ENCODE peak calls at places on chromosomes 11 and 22, in ten cellular contexts. One of them, this sample, is unnamed. For H3K4me1, the result is how much of the 10 kb centered on the place peaks cover.

GRCh38 chr11:7677801-7678201 is 4.5 kb upstream of the CYB5R2 start:
- DNase-seq in astrocyte: no peak
- DNase-seq in DND-41: no peak
- DNase-seq in GM23248: peak
- DNase-seq in colonic mucosa: no peak
- DNase-seq in mammary epithelial cell: no peak
- DNase-seq in fibroblast of lung: no peak
- DNase-seq in IMR-90: peak
- DNase-seq in SK-N-SH: no peak
- DNase-seq in GM12878: no peak
- DNase-seq in this sample: no peak

GRCh38 chr22:33918676-33919590 is 1.3 kb downstream of the LARGE1 start:
- DNase-seq in astrocyte: peak
- DNase-seq in DND-41: no peak
- DNase-seq in GM23248: peak
- DNase-seq in colonic mucosa: no peak
- DNase-seq in mammary epithelial cell: no peak
- DNase-seq in fibroblast of lung: peak
- DNase-seq in IMR-90: peak
- DNase-seq in SK-N-SH: no peak
- DNase-seq in GM12878: no peak
- DNase-seq in this sample: no peak

GRCh38 chr11:44658451-44658850 is 68.3 kb upstream of the TSPAN18 start:
- DNase-seq in astrocyte: no peak
- DNase-seq in DND-41: no peak
- DNase-seq in GM23248: peak
- DNase-seq in colonic mucosa: no peak
- DNase-seq in mammary epithelial cell: no peak
- DNase-seq in fibroblast of lung: no peak
- DNase-seq in IMR-90: peak
- DNase-seq in SK-N-SH: peak
- DNase-seq in GM12878: no peak
- DNase-seq in this sample: peak

GRCh38 chr11:19676508-19677379 is 35.9 kb upstream of the NAV2 start:
- DNase-seq in astrocyte: no peak
- DNase-seq in DND-41: no peak
- DNase-seq in GM23248: no peak
- DNase-seq in colonic mucosa: no peak
- DNase-seq in mammary epithelial cell: no peak
- DNase-seq in fibroblast of lung: no peak
- DNase-seq in IMR-90: no peak
- DNase-seq in SK-N-SH: no peak
- DNase-seq in GM12878: no peak
- DNase-seq in this sample: no peak

GRCh38 chr11:10478066-10478465 is 23.0 kb downstream of the AMPD3 start:
- DNase-seq in astrocyte: peak
- DNase-seq in DND-41: no peak
- DNase-seq in GM23248: no peak
- DNase-seq in colonic mucosa: no peak
- DNase-seq in mammary epithelial cell: no peak
- DNase-seq in fibroblast of lung: peak
- DNase-seq in IMR-90: no peak
- DNase-seq in SK-N-SH: no peak
- DNase-seq in GM12878: no peak
- DNase-seq in this sample: no peak

GRCh38 chr22:29477919-29478318 is 2.1 kb upstream of the NEFH start:
- DNase-seq in astrocyte: no peak
- DNase-seq in DND-41: peak
- DNase-seq in GM23248: no peak
- DNase-seq in colonic mucosa: no peak
- DNase-seq in mammary epithelial cell: no peak
- DNase-seq in fibroblast of lung: no peak
- DNase-seq in IMR-90: no peak
- DNase-seq in SK-N-SH: peak
- DNase-seq in GM12878: no peak
- DNase-seq in this sample: peak

GRCh38 chr11:11849127-11849746 is 7.5 kb downstream of the USP47 start:
- DNase-seq in astrocyte: peak
- DNase-seq in DND-41: peak
- DNase-seq in GM23248: peak
- DNase-seq in colonic mucosa: peak
- DNase-seq in mammary epithelial cell: peak
- DNase-seq in fibroblast of lung: peak
- DNase-seq in IMR-90: peak
- DNase-seq in SK-N-SH: peak
- DNase-seq in GM12878: peak
- DNase-seq in this sample: peak

GRCh38 chr11:59680287-59681154 is 11.7 kb upstream of the PATL1 start:
- DNase-seq in astrocyte: peak
- DNase-seq in DND-41: peak
- DNase-seq in GM23248: peak
- DNase-seq in colonic mucosa: peak
- DNase-seq in mammary epithelial cell: peak
- DNase-seq in fibroblast of lung: peak
- DNase-seq in IMR-90: peak
- DNase-seq in SK-N-SH: peak
- DNase-seq in GM12878: peak
- DNase-seq in this sample: peak

GRCh38 chr11:90757851-90758494 is 535.1 kb upstream of the CHORDC1 start:
- DNase-seq in astrocyte: no peak
- DNase-seq in DND-41: no peak
- DNase-seq in GM23248: no peak
- DNase-seq in colonic mucosa: no peak
- DNase-seq in mammary epithelial cell: no peak
- DNase-seq in fibroblast of lung: no peak
- DNase-seq in IMR-90: no peak
- DNase-seq in SK-N-SH: no peak
- DNase-seq in GM12878: no peak
- DNase-seq in this sample: no peak

GRCh38 chr11:115848080-115848479 is 343.9 kb upstream of the CADM1 start:
- DNase-seq in astrocyte: no peak
- DNase-seq in DND-41: no peak
- DNase-seq in GM23248: no peak
- DNase-seq in colonic mucosa: no peak
- DNase-seq in mammary epithelial cell: no peak
- DNase-seq in fibroblast of lung: no peak
- DNase-seq in IMR-90: no peak
- DNase-seq in SK-N-SH: no peak
- DNase-seq in GM12878: no peak
- DNase-seq in this sample: peak

GRCh38 chr22:17368144-17368726 is 1.0 kb upstream of the CECR2 start:
- DNase-seq in astrocyte: no peak
- DNase-seq in DND-41: no peak
- DNase-seq in GM23248: peak
- DNase-seq in colonic mucosa: no peak
- DNase-seq in mammary epithelial cell: no peak
- DNase-seq in fibroblast of lung: no peak
- DNase-seq in IMR-90: no peak
- DNase-seq in SK-N-SH: peak
- DNase-seq in GM12878: no peak
- DNase-seq in this sample: no peak

GRCh38 chr11:65435330-65435931 is 12.8 kb downstream of the NEAT1 start:
- DNase-seq in astrocyte: no peak
- DNase-seq in DND-41: no peak
- DNase-seq in GM23248: peak
- DNase-seq in colonic mucosa: no peak
- DNase-seq in mammary epithelial cell: no peak
- DNase-seq in fibroblast of lung: no peak
- DNase-seq in IMR-90: peak
- DNase-seq in SK-N-SH: no peak
- DNase-seq in GM12878: no peak
- DNase-seq in this sample: no peak

GRCh38 chr11:59669611-59670009 is 773 bp upstream of the PATL1 start:
- DNase-seq in astrocyte: peak
- DNase-seq in DND-41: no peak
- DNase-seq in GM23248: peak
- DNase-seq in colonic mucosa: peak
- DNase-seq in mammary epithelial cell: peak
- DNase-seq in fibroblast of lung: peak
- DNase-seq in IMR-90: peak
- DNase-seq in SK-N-SH: no peak
- DNase-seq in GM12878: no peak
- DNase-seq in this sample: no peak

GRCh38 chr11:613369-613968 is 2.3 kb downstream of the IRF7 start:
- DNase-seq in astrocyte: no peak
- DNase-seq in DND-41: peak
- DNase-seq in GM23248: no peak
- DNase-seq in colonic mucosa: peak
- DNase-seq in mammary epithelial cell: peak
- DNase-seq in fibroblast of lung: peak
- DNase-seq in IMR-90: no peak
- DNase-seq in SK-N-SH: peak
- DNase-seq in GM12878: no peak
- DNase-seq in this sample: peak

GRCh38 chr11:133945087-133945974 is 11.4 kb downstream of the IGSF9B start:
- DNase-seq in astrocyte: peak
- DNase-seq in DND-41: peak
- DNase-seq in GM23248: peak
- DNase-seq in colonic mucosa: no peak
- DNase-seq in mammary epithelial cell: peak
- DNase-seq in fibroblast of lung: peak
- DNase-seq in IMR-90: peak
- DNase-seq in SK-N-SH: peak
- DNase-seq in GM12878: no peak
- DNase-seq in this sample: no peak

GRCh38 chr11:69934861-69935494 is 115.8 kb upstream of the FGF3 start:
- DNase-seq in astrocyte: peak
- DNase-seq in DND-41: no peak
- DNase-seq in GM23248: no peak
- DNase-seq in colonic mucosa: no peak
- DNase-seq in mammary epithelial cell: no peak
- DNase-seq in fibroblast of lung: peak
- DNase-seq in IMR-90: peak
- DNase-seq in SK-N-SH: no peak
- DNase-seq in GM12878: no peak
- DNase-seq in this sample: no peak
- H3K9ac ChIP-seq in astrocyte: no peak
- H3K9ac ChIP-seq in DND-41: no peak
- H3K9ac ChIP-seq in GM23248: no peak
- H3K9ac ChIP-seq in colonic mucosa: no peak
- H3K9ac ChIP-seq in mammary epithelial cell: no peak
- H3K9ac ChIP-seq in fibroblast of lung: no peak
- H3K9ac ChIP-seq in IMR-90: no peak
- H3K9ac ChIP-seq in SK-N-SH: no peak
- H3K9ac ChIP-seq in GM12878: no peak
- H3K9ac ChIP-seq in this sample: no peak

GRCh38 chr11:46690702-46691101 is 9.7 kb downstream of the ARHGAP1 start:
- DNase-seq in astrocyte: no peak
- DNase-seq in DND-41: no peak
- DNase-seq in GM23248: no peak
- DNase-seq in colonic mucosa: no peak
- DNase-seq in mammary epithelial cell: no peak
- DNase-seq in fibroblast of lung: no peak
- DNase-seq in IMR-90: no peak
- DNase-seq in SK-N-SH: no peak
- DNase-seq in GM12878: no peak
- DNase-seq in this sample: no peak

GRCh38 chr11:46694095-46694494 is 6.3 kb downstream of the ARHGAP1 start:
- DNase-seq in astrocyte: no peak
- DNase-seq in DND-41: no peak
- DNase-seq in GM23248: no peak
- DNase-seq in colonic mucosa: no peak
- DNase-seq in mammary epithelial cell: no peak
- DNase-seq in fibroblast of lung: no peak
- DNase-seq in IMR-90: no peak
- DNase-seq in SK-N-SH: no peak
- DNase-seq in GM12878: no peak
- DNase-seq in this sample: no peak

GRCh38 chr11:46694607-46695006 is 5.8 kb downstream of the ARHGAP1 start:
- DNase-seq in astrocyte: no peak
- DNase-seq in DND-41: no peak
- DNase-seq in GM23248: no peak
- DNase-seq in colonic mucosa: no peak
- DNase-seq in mammary epithelial cell: no peak
- DNase-seq in fibroblast of lung: no peak
- DNase-seq in IMR-90: no peak
- DNase-seq in SK-N-SH: no peak
- DNase-seq in GM12878: no peak
- DNase-seq in this sample: no peak

GRCh38 chr11:46693597-46694012 is 6.8 kb downstream of the ARHGAP1 start:
- DNase-seq in astrocyte: peak
- DNase-seq in DND-41: no peak
- DNase-seq in GM23248: peak
- DNase-seq in colonic mucosa: no peak
- DNase-seq in mammary epithelial cell: peak
- DNase-seq in fibroblast of lung: peak
- DNase-seq in IMR-90: peak
- DNase-seq in SK-N-SH: no peak
- DNase-seq in GM12878: no peak
- DNase-seq in this sample: no peak

DNA sequence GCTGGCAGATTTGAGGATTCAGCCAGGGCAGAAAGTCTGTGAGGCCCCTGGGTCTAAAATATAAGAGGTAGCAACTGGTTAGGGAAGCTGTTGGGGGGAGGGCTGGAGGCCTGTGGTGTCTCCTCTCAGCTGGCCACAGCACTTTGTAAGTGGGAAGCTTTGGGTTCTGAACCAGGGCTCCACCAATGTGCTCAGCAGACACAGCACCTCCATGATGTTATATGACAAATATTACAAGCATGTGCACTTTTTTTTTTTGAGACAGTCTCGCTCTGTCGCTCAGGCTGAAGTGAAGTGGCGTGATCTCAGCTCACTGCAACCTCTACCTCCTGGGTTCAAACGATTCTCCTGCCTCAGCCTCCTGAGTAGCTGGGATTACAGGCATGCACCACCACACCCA is 8.0 kb downstream of the ARHGAP1 start:
- DNase-seq in astrocyte: no peak
- DNase-seq in DND-41: no peak
- DNase-seq in GM23248: no peak
- DNase-seq in colonic mucosa: no peak
- DNase-seq in mammary epithelial cell: no peak
- DNase-seq in fibroblast of lung: peak
- DNase-seq in IMR-90: no peak
- DNase-seq in SK-N-SH: no peak
- DNase-seq in GM12878: no peak
- DNase-seq in this sample: no peak
- H3K4me1 ChIP-seq in astrocyte: under half
- H3K4me1 ChIP-seq in DND-41: under half
- H3K4me1 ChIP-seq in GM23248: under half
- H3K4me1 ChIP-seq in colonic mucosa: under half
- H3K4me1 ChIP-seq in mammary epithelial cell: under half
- H3K4me1 ChIP-seq in fibroblast of lung: under half
- H3K4me1 ChIP-seq in IMR-90: under half
- H3K4me1 ChIP-seq in SK-N-SH: under half
- H3K4me1 ChIP-seq in GM12878: under half
- H3K4me1 ChIP-seq in this sample: under half

GRCh38 chr11:123561046-123561781 is 93.2 kb downstream of the SCN3B start:
- DNase-seq in astrocyte: peak
- DNase-seq in DND-41: no peak
- DNase-seq in GM23248: peak
- DNase-seq in colonic mucosa: no peak
- DNase-seq in mammary epithelial cell: no peak
- DNase-seq in fibroblast of lung: peak
- DNase-seq in IMR-90: peak
- DNase-seq in SK-N-SH: peak
- DNase-seq in GM12878: no peak
- DNase-seq in this sample: peak
- H3K9ac ChIP-seq in astrocyte: peak
- H3K9ac ChIP-seq in DND-41: no peak
- H3K9ac ChIP-seq in GM23248: peak
- H3K9ac ChIP-seq in colonic mucosa: no peak
- H3K9ac ChIP-seq in mammary epithelial cell: no peak
- H3K9ac ChIP-seq in fibroblast of lung: no peak
- H3K9ac ChIP-seq in IMR-90: no peak
- H3K9ac ChIP-seq in SK-N-SH: no peak
- H3K9ac ChIP-seq in GM12878: peak
- H3K9ac ChIP-seq in this sample: no peak

GRCh38 chr11:117071344-117071787 is 26.9 kb downstream of the SIK3 start:
- DNase-seq in astrocyte: no peak
- DNase-seq in DND-41: no peak
- DNase-seq in GM23248: no peak
- DNase-seq in colonic mucosa: peak
- DNase-seq in mammary epithelial cell: no peak
- DNase-seq in fibroblast of lung: peak
- DNase-seq in IMR-90: no peak
- DNase-seq in SK-N-SH: no peak
- DNase-seq in GM12878: no peak
- DNase-seq in this sample: no peak
- H3K4me1 ChIP-seq in astrocyte: under half
- H3K4me1 ChIP-seq in DND-41: under half
- H3K4me1 ChIP-seq in GM23248: under half
- H3K4me1 ChIP-seq in colonic mucosa: under half
- H3K4me1 ChIP-seq in mammary epithelial cell: under half
- H3K4me1 ChIP-seq in fibroblast of lung: under half
- H3K4me1 ChIP-seq in IMR-90: under half
- H3K4me1 ChIP-seq in SK-N-SH: under half
- H3K4me1 ChIP-seq in GM12878: under half
- H3K4me1 ChIP-seq in this sample: under half